ENCODE peak calls at places on chromosomes 12 and 14, in four cellular contexts. One of them, this sample, is unnamed.

GRCh38 chr14:99282261-99283050 is 10.5 kb upstream of the BCL11B start:
- DNase-seq in neuronal stem cell: no peak
- DNase-seq in H1: peak; percentile 22
- DNase-seq in mesenchymal stem cell: no peak
- DNase-seq in this sample: no peak

GRCh38 chr12:124655317-124656213 is 88.2 kb upstream of the NCOR2 start:
- DNase-seq in mesenchymal stem cell: peak; percentile 98
- DNase-seq in neuronal stem cell: peak; percentile 35
- DNase-seq in H1: peak; percentile 72
- DNase-seq in this sample: peak; percentile 93

GRCh38 chr14:105849933-105850626 is 323.7 kb downstream of the TMEM121 start:
- DNase-seq in mesenchymal stem cell: no peak
- DNase-seq in H1: no peak
- DNase-seq in neuronal stem cell: no peak
- DNase-seq in this sample: no peak

GRCh38 chr14:68535404-68536024 is 257.4 kb downstream of the ZFP36L1 start:
- DNase-seq in mesenchymal stem cell: peak; percentile 87
- DNase-seq in neuronal stem cell: no peak
- DNase-seq in H1: no peak
- DNase-seq in this sample: peak; percentile 95

GRCh38 chr12:19916193-19916498 is 452.2 kb upstream of the PDE3A start:
- DNase-seq in neuronal stem cell: no peak
- DNase-seq in mesenchymal stem cell: no peak
- DNase-seq in H1: no peak
- DNase-seq in this sample: no peak

GRCh38 chr12:25793196-25793595 is 165.3 kb upstream of the RASSF8 start:
- DNase-seq in H1: no peak
- DNase-seq in neuronal stem cell: no peak
- DNase-seq in mesenchymal stem cell: no peak
- DNase-seq in this sample: no peak

GRCh38 chr14:77281852-77282251 is 10.8 kb upstream of the NGB start:
- DNase-seq in neuronal stem cell: no peak
- DNase-seq in H1: no peak
- DNase-seq in mesenchymal stem cell: no peak
- DNase-seq in this sample: no peak

GRCh38 chr12:2958432-2959193 is 584 bp upstream of the TEAD4 start:
- DNase-seq in neuronal stem cell: peak; percentile 41
- DNase-seq in H1: peak; percentile 79
- DNase-seq in mesenchymal stem cell: peak; percentile 79
- DNase-seq in this sample: peak; percentile 67

GRCh38 chr12:54286042-54286931 is 5.8 kb downstream of the HNRNPA1 start:
- DNase-seq in mesenchymal stem cell: no peak
- DNase-seq in H1: no peak
- DNase-seq in neuronal stem cell: no peak
- DNase-seq in this sample: no peak

GRCh38 chr14:42893183-42893582 is 1286.5 kb downstream of the LRFN5 start:
- DNase-seq in mesenchymal stem cell: no peak
- DNase-seq in H1: no peak
- DNase-seq in neuronal stem cell: no peak
- DNase-seq in this sample: no peak

GRCh38 chr14:36553650-36554260 is 28.7 kb downstream of the NKX2-8 start:
- DNase-seq in mesenchymal stem cell: peak; percentile 49
- DNase-seq in neuronal stem cell: peak; percentile 24
- DNase-seq in H1: no peak
- DNase-seq in this sample: peak; percentile 51

DNA sequence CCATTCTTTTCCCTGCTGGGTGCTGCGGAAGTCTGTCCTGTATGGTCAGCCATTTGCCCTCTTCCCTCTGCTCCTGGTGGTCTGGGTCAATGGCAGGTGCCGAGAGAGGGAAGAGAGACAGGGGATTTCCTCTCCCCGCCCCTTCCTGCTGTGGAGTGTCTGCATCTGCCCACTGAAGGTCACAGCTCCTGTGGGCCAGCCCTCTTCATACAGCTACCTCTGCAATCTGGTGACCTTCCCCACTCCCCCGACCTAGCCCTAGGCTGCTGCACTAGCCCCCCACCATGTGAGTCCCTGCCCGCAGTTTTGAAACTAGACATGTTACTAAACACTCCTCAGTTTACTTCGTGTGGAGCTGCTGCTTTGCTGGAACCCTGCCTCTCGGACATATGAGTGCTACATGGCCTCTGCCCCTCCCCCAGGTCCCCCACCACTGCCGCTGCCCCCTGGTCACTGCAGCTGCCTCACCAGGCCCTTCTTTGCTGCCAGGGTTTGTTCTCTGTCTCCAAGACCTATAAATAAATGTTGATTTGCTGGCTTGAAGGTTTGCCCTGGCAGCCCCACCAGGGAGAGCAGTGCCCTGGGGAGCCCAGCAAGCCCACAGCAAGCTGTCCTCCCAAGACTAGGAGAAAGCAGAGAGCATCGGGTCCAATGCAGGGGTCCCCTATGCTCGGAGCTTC is 102.9 kb downstream of the DPF3 start:
- DNase-seq in neuronal stem cell: no peak
- DNase-seq in mesenchymal stem cell: no peak
- DNase-seq in H1: no peak
- DNase-seq in this sample: no peak
- H2BK120ac ChIP-seq in neuronal stem cell: no peak overlapping the region
- H2BK120ac ChIP-seq in mesenchymal stem cell: no peak overlapping the region
- H2BK120ac ChIP-seq in H1: no peak overlapping the region
- H2BK120ac ChIP-seq in this sample: no peak overlapping the region

DNA sequence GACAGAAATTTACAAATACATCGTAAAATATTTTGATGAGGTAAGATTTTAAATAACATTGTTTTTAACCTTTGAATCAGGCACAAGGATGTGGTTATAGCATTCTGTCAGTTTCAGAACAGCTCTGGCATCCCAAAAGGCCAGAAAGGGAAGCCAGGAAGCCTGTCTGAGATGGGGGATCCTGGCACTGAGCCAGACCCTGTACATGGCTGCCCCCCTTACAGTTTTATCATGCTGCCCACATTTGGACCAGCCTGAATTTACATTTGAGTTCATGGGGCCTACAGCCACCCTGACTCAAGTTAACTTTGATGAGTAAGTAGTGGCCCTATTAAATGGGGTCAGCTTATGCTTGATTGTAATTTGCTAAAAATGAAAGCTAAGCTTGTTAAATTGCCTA is 155.6 kb downstream of the PLXNC1 start:
- DNase-seq in H1: no peak
- DNase-seq in neuronal stem cell: no peak
- DNase-seq in mesenchymal stem cell: no peak
- DNase-seq in this sample: no peak
- H2BK120ac ChIP-seq in H1: no peak overlapping the region
- H2BK120ac ChIP-seq in neuronal stem cell: no peak overlapping the region
- H2BK120ac ChIP-seq in mesenchymal stem cell: peak overlapping the region; percentile 69
- H2BK120ac ChIP-seq in this sample: no peak overlapping the region

DNA sequence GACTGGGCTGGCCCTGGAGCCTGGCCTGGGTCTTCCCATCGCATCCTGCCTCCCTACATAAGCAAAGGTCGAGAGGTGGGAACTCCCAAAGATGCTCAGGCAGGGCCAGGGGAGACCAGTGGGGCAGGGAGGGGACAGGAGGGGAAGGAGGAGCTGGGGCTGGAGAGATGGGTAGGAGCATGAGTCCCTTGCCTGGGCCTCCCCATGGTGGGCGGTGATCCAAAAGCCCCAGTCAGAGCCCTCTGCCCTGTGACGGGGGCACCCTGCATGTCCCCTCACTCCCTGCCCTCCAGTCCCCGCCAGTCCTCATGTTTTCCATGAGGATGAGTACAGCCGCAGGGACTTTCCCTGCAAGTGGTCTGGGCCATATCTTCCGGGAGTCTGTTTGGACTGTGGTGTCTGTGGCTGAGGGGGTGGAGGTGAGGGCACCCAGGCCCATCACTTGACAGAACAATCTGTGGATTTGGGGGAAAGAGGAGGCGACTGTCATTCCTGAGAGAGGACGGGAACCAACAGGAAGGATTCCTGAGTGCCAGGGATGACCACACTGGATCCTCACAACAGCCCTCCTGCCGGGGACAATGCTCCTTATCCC is 9.3 kb downstream of the BDKRB2 start:
- DNase-seq in neuronal stem cell: no peak
- DNase-seq in mesenchymal stem cell: peak; percentile 44
- DNase-seq in H1: no peak
- DNase-seq in this sample: no peak
- H2BK120ac ChIP-seq in neuronal stem cell: no peak overlapping the region
- H2BK120ac ChIP-seq in mesenchymal stem cell: no peak overlapping the region
- H2BK120ac ChIP-seq in H1: no peak overlapping the region
- H2BK120ac ChIP-seq in this sample: peak overlapping the region; percentile 53

GRCh38 chr14:61569308-61569707 is 126.0 kb upstream of the HIF1A start:
- DNase-seq in H1: no peak
- DNase-seq in neuronal stem cell: no peak
- DNase-seq in mesenchymal stem cell: no peak
- DNase-seq in this sample: no peak
- H2BK120ac ChIP-seq in H1: no peak overlapping the region
- H2BK120ac ChIP-seq in neuronal stem cell: no peak overlapping the region
- H2BK120ac ChIP-seq in mesenchymal stem cell: no peak overlapping the region
- H2BK120ac ChIP-seq in this sample: peak overlapping the region; percentile 88

GRCh38 chr12:85573635-85574214 is 262.5 kb downstream of the RASSF9 start:
- DNase-seq in neuronal stem cell: no peak
- DNase-seq in mesenchymal stem cell: no peak
- DNase-seq in H1: no peak
- DNase-seq in this sample: no peak
- H2BK120ac ChIP-seq in neuronal stem cell: no peak overlapping the region
- H2BK120ac ChIP-seq in mesenchymal stem cell: no peak overlapping the region
- H2BK120ac ChIP-seq in H1: no peak overlapping the region
- H2BK120ac ChIP-seq in this sample: no peak overlapping the region

GRCh38 chr12:119168721-119169120 is 10.0 kb upstream of the HSPB8 start:
- DNase-seq in mesenchymal stem cell: no peak
- DNase-seq in H1: no peak
- DNase-seq in neuronal stem cell: no peak
- DNase-seq in this sample: no peak
- H2BK120ac ChIP-seq in mesenchymal stem cell: no peak overlapping the region
- H2BK120ac ChIP-seq in H1: no peak overlapping the region
- H2BK120ac ChIP-seq in neuronal stem cell: no peak overlapping the region
- H2BK120ac ChIP-seq in this sample: no peak overlapping the region

DNA sequence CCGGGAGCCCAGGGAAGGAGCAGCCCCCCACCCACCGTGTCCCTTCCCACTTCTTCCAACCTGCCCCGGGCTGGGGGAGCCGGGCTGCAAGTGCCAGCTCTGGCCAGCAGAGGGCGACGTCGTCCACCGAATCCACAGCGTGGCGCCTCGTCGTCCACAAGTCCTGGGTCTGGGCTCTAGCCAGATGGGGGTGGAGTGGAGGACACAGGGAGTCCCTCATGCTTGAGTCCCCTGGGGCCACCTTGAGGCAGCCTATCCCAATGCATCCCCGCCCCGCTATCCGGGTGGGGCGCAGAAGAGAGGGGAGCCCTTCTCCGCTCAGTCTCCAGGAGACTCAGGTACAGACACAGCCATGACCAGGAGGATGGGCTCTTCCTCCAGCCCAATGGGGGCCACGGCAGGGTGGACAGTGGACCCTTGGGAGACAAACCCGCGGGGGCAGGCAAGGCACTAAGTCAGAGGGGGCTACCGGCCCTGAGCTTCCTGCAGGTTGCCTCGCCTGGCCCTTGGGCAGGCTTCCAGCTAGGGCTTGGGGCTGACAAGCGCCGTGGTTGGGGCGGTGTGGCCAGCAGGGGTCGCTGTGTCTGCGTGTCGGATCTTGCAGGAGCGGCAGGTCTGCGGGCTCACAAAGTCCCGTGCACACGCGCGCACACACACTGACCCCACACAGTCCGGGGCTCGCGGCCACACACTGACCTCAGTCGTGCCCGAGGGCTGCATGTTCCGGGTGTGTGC is 5.5 kb downstream of the AQP5 start:
- DNase-seq in mesenchymal stem cell: peak; percentile 84
- DNase-seq in neuronal stem cell: peak; percentile 84
- DNase-seq in H1: peak; percentile 99
- DNase-seq in this sample: peak; percentile 78
- H2BK120ac ChIP-seq in mesenchymal stem cell: no peak overlapping the region
- H2BK120ac ChIP-seq in neuronal stem cell: no peak overlapping the region
- H2BK120ac ChIP-seq in H1: no peak overlapping the region
- H2BK120ac ChIP-seq in this sample: no peak overlapping the region

DNA sequence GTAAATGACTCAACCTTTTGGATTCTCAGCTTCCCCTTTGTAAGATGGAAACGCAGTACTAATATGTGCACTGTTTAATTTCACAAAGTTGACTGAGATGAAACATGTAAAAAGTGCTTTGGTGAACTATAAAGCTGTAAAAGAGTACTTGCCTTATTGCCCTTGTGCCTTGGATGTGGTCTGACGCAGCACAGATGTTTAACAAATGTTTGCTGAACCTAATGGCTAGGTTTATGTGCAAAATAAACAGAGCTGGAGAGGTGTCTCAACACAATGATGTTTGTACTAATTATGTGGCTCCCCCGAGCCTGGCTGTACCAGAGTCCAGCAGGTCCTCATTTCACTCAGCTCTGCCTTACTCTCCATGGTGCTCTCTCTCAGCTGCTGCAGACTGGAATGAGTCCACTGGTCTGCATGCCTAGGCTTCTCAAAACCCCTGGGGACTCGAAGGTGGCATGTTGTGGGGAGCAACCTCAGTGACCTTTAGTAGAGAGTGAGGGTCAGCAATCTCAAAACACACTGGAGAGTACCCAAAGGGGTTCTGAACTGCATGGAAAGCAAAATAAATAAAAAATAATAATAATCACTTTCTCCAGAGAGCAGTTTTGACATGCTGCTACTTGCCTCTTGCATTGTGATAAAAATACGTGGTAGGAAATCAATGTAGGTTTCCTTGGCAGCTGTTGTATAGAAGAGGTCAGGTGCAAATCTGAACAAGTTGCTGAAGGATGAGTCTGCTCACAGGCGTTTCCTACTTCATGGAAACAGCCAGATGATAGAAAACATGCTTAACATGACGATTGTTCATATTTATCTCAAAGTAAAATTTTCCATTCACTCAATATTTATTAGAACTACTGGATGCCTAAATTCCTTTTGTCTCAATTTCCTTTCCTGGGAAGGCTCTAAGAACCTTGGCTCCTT is 8.5 kb upstream of the AMIGO2 start:
- DNase-seq in mesenchymal stem cell: peak; percentile 50
- DNase-seq in H1: no peak
- DNase-seq in neuronal stem cell: no peak
- DNase-seq in this sample: peak; percentile 61
- H2BK120ac ChIP-seq in mesenchymal stem cell: no peak overlapping the region
- H2BK120ac ChIP-seq in H1: no peak overlapping the region
- H2BK120ac ChIP-seq in neuronal stem cell: no peak overlapping the region
- H2BK120ac ChIP-seq in this sample: peak overlapping the region; percentile 87

GRCh38 chr12:51369581-51369980 is 21.6 kb downstream of the GALNT6 start:
- DNase-seq in H1: no peak
- DNase-seq in neuronal stem cell: no peak
- DNase-seq in mesenchymal stem cell: no peak
- DNase-seq in this sample: no peak
- H2BK120ac ChIP-seq in H1: no peak overlapping the region
- H2BK120ac ChIP-seq in neuronal stem cell: no peak overlapping the region
- H2BK120ac ChIP-seq in mesenchymal stem cell: no peak overlapping the region
- H2BK120ac ChIP-seq in this sample: peak overlapping the region; percentile 61

This sample was measured in IMR-90.